ENCODE peak calls at places on chromosomes 4 and X, in ten cellular contexts. One of them, this sample, is unnamed.

GRCh38 chr4:40289366-40290188 is 45.6 kb upstream of the CHRNA9 start:
- DNase-seq in COR-L47: peak
- DNase-seq in lower lobe of right lung: no peak
- DNase-seq in esophagus muscularis mucosa: no peak
- DNase-seq in mucosa of descending colon: no peak
- DNase-seq in COLO829: no peak
- DNase-seq in CD4-positive, alpha-beta T cell: no peak
- DNase-seq in sciatic nerve: no peak
- DNase-seq in astrocyte of the spinal cord: no peak
- DNase-seq in endothelial cell: no peak
- DNase-seq in this sample: no peak

GRCh38 chrX:96683997-96684338 is 674 bp upstream of the DIAPH2 start:
- DNase-seq in mucosa of descending colon: no peak
- DNase-seq in sciatic nerve: no peak
- DNase-seq in endothelial cell: no peak
- DNase-seq in esophagus muscularis mucosa: no peak
- DNase-seq in COLO829: peak
- DNase-seq in COR-L47: no peak
- DNase-seq in CD4-positive, alpha-beta T cell: no peak
- DNase-seq in lower lobe of right lung: no peak
- DNase-seq in astrocyte of the spinal cord: no peak
- DNase-seq in this sample: no peak

GRCh38 chr4:185738038-185738552 is 73.9 kb downstream of the SORBS2 start:
- DNase-seq in endothelial cell: no peak
- DNase-seq in astrocyte of the spinal cord: peak
- DNase-seq in COR-L47: no peak
- DNase-seq in CD4-positive, alpha-beta T cell: no peak
- DNase-seq in mucosa of descending colon: no peak
- DNase-seq in esophagus muscularis mucosa: peak
- DNase-seq in lower lobe of right lung: no peak
- DNase-seq in COLO829: no peak
- DNase-seq in sciatic nerve: no peak
- DNase-seq in this sample: no peak

GRCh38 chrX:84046403-84046984 is 141.5 kb downstream of the RPS6KA6 start:
- DNase-seq in endothelial cell: peak
- DNase-seq in sciatic nerve: no peak
- DNase-seq in CD4-positive, alpha-beta T cell: no peak
- DNase-seq in COLO829: no peak
- DNase-seq in mucosa of descending colon: peak
- DNase-seq in esophagus muscularis mucosa: no peak
- DNase-seq in COR-L47: peak
- DNase-seq in lower lobe of right lung: no peak
- DNase-seq in astrocyte of the spinal cord: peak
- DNase-seq in this sample: peak

GRCh38 chrX:29690061-29690460 is 525.3 kb upstream of the MAGEB2 start:
- DNase-seq in CD4-positive, alpha-beta T cell: no peak
- DNase-seq in COR-L47: no peak
- DNase-seq in COLO829: no peak
- DNase-seq in esophagus muscularis mucosa: no peak
- DNase-seq in lower lobe of right lung: no peak
- DNase-seq in sciatic nerve: no peak
- DNase-seq in mucosa of descending colon: no peak
- DNase-seq in astrocyte of the spinal cord: peak
- DNase-seq in endothelial cell: no peak
- DNase-seq in this sample: no peak

GRCh38 chrX:70293621-70294020 is 3.7 kb downstream of the KIF4A start:
- DNase-seq in CD4-positive, alpha-beta T cell: no peak
- DNase-seq in COR-L47: no peak
- DNase-seq in sciatic nerve: no peak
- DNase-seq in mucosa of descending colon: no peak
- DNase-seq in endothelial cell: no peak
- DNase-seq in astrocyte of the spinal cord: no peak
- DNase-seq in lower lobe of right lung: no peak
- DNase-seq in COLO829: no peak
- DNase-seq in esophagus muscularis mucosa: no peak
- DNase-seq in this sample: no peak

GRCh38 chr4:659851-660250 is 14.2 kb downstream of the ATP5ME start:
- DNase-seq in astrocyte of the spinal cord: no peak
- DNase-seq in mucosa of descending colon: no peak
- DNase-seq in COR-L47: no peak
- DNase-seq in CD4-positive, alpha-beta T cell: no peak
- DNase-seq in endothelial cell: no peak
- DNase-seq in sciatic nerve: no peak
- DNase-seq in lower lobe of right lung: peak
- DNase-seq in esophagus muscularis mucosa: no peak
- DNase-seq in COLO829: no peak
- DNase-seq in this sample: no peak

GRCh38 chr4:138242076-138242829 is at the start of gene SLC7A11:
- DNase-seq in lower lobe of right lung: peak
- DNase-seq in endothelial cell: peak
- DNase-seq in sciatic nerve: no peak
- DNase-seq in COR-L47: peak
- DNase-seq in mucosa of descending colon: peak
- DNase-seq in esophagus muscularis mucosa: no peak
- DNase-seq in astrocyte of the spinal cord: peak
- DNase-seq in CD4-positive, alpha-beta T cell: no peak
- DNase-seq in COLO829: peak
- DNase-seq in this sample: peak

GRCh38 chr4:42284030-42284429 is 113.3 kb upstream of the SHISA3 start:
- DNase-seq in mucosa of descending colon: no peak
- DNase-seq in astrocyte of the spinal cord: no peak
- DNase-seq in COR-L47: no peak
- DNase-seq in COLO829: no peak
- DNase-seq in endothelial cell: no peak
- DNase-seq in CD4-positive, alpha-beta T cell: no peak
- DNase-seq in lower lobe of right lung: no peak
- DNase-seq in esophagus muscularis mucosa: no peak
- DNase-seq in sciatic nerve: no peak
- DNase-seq in this sample: no peak

GRCh38 chr4:10806993-10807645 is 122.6 kb upstream of the CLNK start:
- DNase-seq in mucosa of descending colon: no peak
- DNase-seq in astrocyte of the spinal cord: no peak
- DNase-seq in lower lobe of right lung: no peak
- DNase-seq in CD4-positive, alpha-beta T cell: no peak
- DNase-seq in endothelial cell: no peak
- DNase-seq in sciatic nerve: no peak
- DNase-seq in COR-L47: no peak
- DNase-seq in esophagus muscularis mucosa: no peak
- DNase-seq in COLO829: no peak
- DNase-seq in this sample: no peak

GRCh38 chr4:48585401-48585800 is 95.3 kb downstream of the ZAR1 start:
- DNase-seq in CD4-positive, alpha-beta T cell: no peak
- DNase-seq in esophagus muscularis mucosa: no peak
- DNase-seq in COLO829: no peak
- DNase-seq in endothelial cell: no peak
- DNase-seq in COR-L47: no peak
- DNase-seq in lower lobe of right lung: no peak
- DNase-seq in sciatic nerve: no peak
- DNase-seq in mucosa of descending colon: no peak
- DNase-seq in astrocyte of the spinal cord: no peak
- DNase-seq in this sample: no peak

GRCh38 chr4:131430302-131430701 is 1718.8 kb upstream of the PCDH10 start:
- DNase-seq in astrocyte of the spinal cord: no peak
- DNase-seq in lower lobe of right lung: no peak
- DNase-seq in esophagus muscularis mucosa: no peak
- DNase-seq in COR-L47: peak
- DNase-seq in COLO829: no peak
- DNase-seq in mucosa of descending colon: no peak
- DNase-seq in endothelial cell: no peak
- DNase-seq in sciatic nerve: no peak
- DNase-seq in CD4-positive, alpha-beta T cell: no peak
- DNase-seq in this sample: no peak

GRCh38 chr4:147530153-147530552 is 49.3 kb downstream of the EDNRA start:
- DNase-seq in COR-L47: no peak
- DNase-seq in astrocyte of the spinal cord: no peak
- DNase-seq in CD4-positive, alpha-beta T cell: no peak
- DNase-seq in lower lobe of right lung: no peak
- DNase-seq in COLO829: no peak
- DNase-seq in endothelial cell: no peak
- DNase-seq in sciatic nerve: no peak
- DNase-seq in mucosa of descending colon: no peak
- DNase-seq in esophagus muscularis mucosa: no peak
- DNase-seq in this sample: no peak

GRCh38 chrX:1443496-1444075 is 9.1 kb downstream of the ASMTL start:
- DNase-seq in COLO829: no peak
- DNase-seq in lower lobe of right lung: peak
- DNase-seq in astrocyte of the spinal cord: no peak
- DNase-seq in endothelial cell: no peak
- DNase-seq in CD4-positive, alpha-beta T cell: no peak
- DNase-seq in mucosa of descending colon: no peak
- DNase-seq in sciatic nerve: peak
- DNase-seq in COR-L47: no peak
- DNase-seq in esophagus muscularis mucosa: no peak
- DNase-seq in this sample: no peak

GRCh38 chrX:153640045-153640686 is 6.8 kb upstream of the DUSP9 start:
- DNase-seq in endothelial cell: no peak
- DNase-seq in mucosa of descending colon: no peak
- DNase-seq in COR-L47: no peak
- DNase-seq in astrocyte of the spinal cord: no peak
- DNase-seq in esophagus muscularis mucosa: no peak
- DNase-seq in sciatic nerve: peak
- DNase-seq in CD4-positive, alpha-beta T cell: no peak
- DNase-seq in COLO829: no peak
- DNase-seq in lower lobe of right lung: no peak
- DNase-seq in this sample: peak